ENCODE peak calls at places on chromosomes 4 and X, in ten cellular contexts. F is A673, N is cardiac muscle cell, K is pancreas, M is SK-N-SH, W is IMR-90, Z is Panc1, R is psoas muscle, S is transverse colon, D is adipocyte. G is an unnamed sample.
A peak's percentile ranks its signal among the peaks of the same experiment; 100 is the strongest.

GRCh38 chr4:7847206-7847605 is 92.5 kb downstream of the AFAP1 start:
- DNase-seq in R (no peak), F (no peak), D (no peak), S (no peak), Z (no peak), K (no peak), M (no peak), W (no peak), N (no peak), G (no peak)

GRCh38 chr4:112516401-112517066 is 554 bp upstream of the NEUROG2 start:
- DNase-seq in S (no peak), K (no peak), N (no peak), D (no peak), W (no peak), M (peak; percentile 81), R (no peak), F (no peak), Z (no peak), G (no peak)

GRCh38 chr4:105641876-105642275 is 66.6 kb downstream of the INTS12 start:
- DNase-seq in N (no peak), W (no peak), S (no peak), Z (no peak), R (no peak), M (no peak), D (no peak), K (no peak), F (no peak), G (no peak)

GRCh38 chrX:39577976-39578962 is 519.5 kb downstream of the BCOR start:
- DNase-seq in K (no peak), D (peak; percentile 21), W (no peak), Z (no peak), F (no peak), N (peak; percentile 43), R (peak; percentile 60), M (no peak), S (peak; percentile 41), G (peak; percentile 17)

GRCh38 chrX:40008841-40009461 is 88.8 kb downstream of the BCOR start:
- DNase-seq in D (no peak), M (peak; percentile 82), R (peak; percentile 70), W (no peak), Z (no peak), F (peak; percentile 30), K (no peak), S (peak; percentile 29), N (peak; percentile 41), G (peak; percentile 64)

GRCh38 chr4:88320174-88320779 is 35.9 kb upstream of the PPM1K start:
- DNase-seq in S (no peak), N (no peak), W (no peak), Z (no peak), F (no peak), R (no peak), K (no peak), M (no peak), D (no peak), G (no peak)

GRCh38 chr4:141395246-141395830 is 174.6 kb downstream of the ZNF330 start:
- DNase-seq in Z (no peak), S (no peak), K (no peak), N (no peak), D (no peak), F (no peak), W (peak; percentile 37), M (no peak), R (no peak), G (no peak)

GRCh38 chrX:118726887-118727685 is at the start of gene IL13RA1:
- DNase-seq in D (peak; percentile 90), M (peak; percentile 84), N (peak; percentile 90), R (peak; percentile 88), W (peak; percentile 76), S (peak; percentile 85), F (peak; percentile 79), K (peak; percentile 86), Z (peak; percentile 74), G (peak; percentile 76)

GRCh38 chr4:108834167-108834566 is 71.3 kb upstream of the ETNPPL start:
- DNase-seq in D (peak; percentile 44), K (no peak), N (peak; percentile 42), S (no peak), M (no peak), W (peak; percentile 87), F (peak; percentile 64), Z (no peak), R (no peak), G (no peak)

GRCh38 chr4:110486226-110486625 is 10.3 kb downstream of the ENPEP start:
- DNase-seq in N (no peak), W (no peak), M (no peak), F (no peak), R (no peak), K (no peak), S (no peak), D (no peak), Z (no peak), G (no peak)

GRCh38 chrX:136865270-136866168 is 15.0 kb downstream of the RBMX start:
- DNase-seq in N (no peak), W (no peak), M (no peak), F (no peak), K (no peak), D (no peak), S (no peak), R (no peak), Z (no peak), G (no peak)

GRCh38 chrX:136868283-136869055 is 12.1 kb downstream of the RBMX start:
- DNase-seq in S (no peak), D (no peak), M (no peak), R (no peak), K (no peak), W (no peak), N (no peak), F (no peak), Z (no peak), G (no peak)

GRCh38 chrX:136867518-136867917 is 13.0 kb downstream of the RBMX start:
- DNase-seq in S (no peak), K (no peak), D (no peak), Z (no peak), F (no peak), R (no peak), N (peak; percentile 50), W (peak; percentile 44), M (no peak), G (no peak)

GRCh38 chrX:136866337-136867095 is 14.0 kb downstream of the RBMX start:
- DNase-seq in S (no peak), N (no peak), D (no peak), K (no peak), W (no peak), Z (no peak), F (no peak), M (no peak), R (no peak), G (no peak)

GRCh38 chrX:136867096-136867491 is 13.4 kb downstream of the RBMX start:
- DNase-seq in F (no peak), M (no peak), Z (no peak), N (peak; percentile 62), S (no peak), D (no peak), W (peak; percentile 23), K (no peak), R (no peak), G (no peak)
- H3K36me3 ChIP-seq in F (peaks cover 80% of the 10 kb centered on the region), M (peaks cover 43% of the 10 kb centered on the region), Z (peaks cover 39% of the 10 kb centered on the region), N (peaks cover 35% of the 10 kb centered on the region), S (no peaks in the 10 kb centered on the region), D (peaks cover 64% of the 10 kb centered on the region), W (peaks cover 38% of the 10 kb centered on the region), K (no peaks in the 10 kb centered on the region), R (no peaks in the 10 kb centered on the region), G (peaks cover 57% of the 10 kb centered on the region)

GRCh38 chrX:38326086-38326485 is 1.2 kb downstream of the RPGR start:
- DNase-seq in K (no peak), W (no peak), M (no peak), R (no peak), Z (no peak), S (no peak), F (no peak), N (no peak), D (no peak), G (no peak)
- H3K4me1 ChIP-seq in K (no peaks in the 10 kb centered on the region), W (no peaks in the 10 kb centered on the region), M (no peaks in the 10 kb centered on the region), R (no peaks in the 10 kb centered on the region), Z (no peaks in the 10 kb centered on the region), S (no peaks in the 10 kb centered on the region), F (no peaks in the 10 kb centered on the region), N (no peaks in the 10 kb centered on the region), D (peaks cover 13% of the 10 kb centered on the region), G (peaks cover 5% of the 10 kb centered on the region)

GRCh38 chrX:65731684-65732289 is 64.3 kb downstream of the MSN start:
- DNase-seq in W (no peak), K (no peak), D (no peak), M (no peak), S (no peak), F (no peak), Z (no peak), R (no peak), N (no peak), G (no peak)

GRCh38 chrX:65723706-65724105 is 56.3 kb downstream of the MSN start:
- DNase-seq in M (no peak), K (no peak), W (peak; percentile 40), Z (no peak), S (no peak), D (peak; percentile 39), N (peak; percentile 18), F (no peak), R (no peak), G (no peak)

GRCh38 chrX:65726708-65727107 is 59.3 kb downstream of the MSN start:
- DNase-seq in K (no peak), W (no peak), D (no peak), Z (no peak), R (no peak), S (no peak), M (no peak), N (no peak), F (no peak), G (no peak)
- H3K9me3 ChIP-seq in K (no peaks in the 10 kb centered on the region), W (peaks cover 5% of the 10 kb centered on the region), D (peaks cover 9% of the 10 kb centered on the region), Z (no peaks in the 10 kb centered on the region), R (no peaks in the 10 kb centered on the region), S (no peaks in the 10 kb centered on the region), M (no peaks in the 10 kb centered on the region), N (no peaks in the 10 kb centered on the region), F (no peaks in the 10 kb centered on the region), G (no peaks in the 10 kb centered on the region)

GRCh38 chr4:184114431-184114830 is 103.2 kb downstream of the ENPP6 start:
- DNase-seq in M (no peak), F (no peak), Z (no peak), N (no peak), S (no peak), W (no peak), K (no peak), D (no peak), R (no peak), G (no peak)
- H3K36me3 ChIP-seq in M (no peaks in the 10 kb centered on the region), F (no peaks in the 10 kb centered on the region), Z (no peaks in the 10 kb centered on the region), N (no peaks in the 10 kb centered on the region), S (no peaks in the 10 kb centered on the region), W (no peaks in the 10 kb centered on the region), K (no peaks in the 10 kb centered on the region), D (no peaks in the 10 kb centered on the region), R (no peaks in the 10 kb centered on the region), G (no peaks in the 10 kb centered on the region)